ENCODE peak calls at places on chromosomes 1 and 21, in six cellular contexts. One of them, this sample, is unnamed.

GRCh38 chr1:88984553-88984945 is 7.9 kb downstream of the KYAT3 start:
- DNase-seq in GM12878: no peak
- DNase-seq in sigmoid colon: no peak
- DNase-seq in HCT116: no peak
- DNase-seq in upper lobe of left lung: no peak
- DNase-seq in GM23338: no peak
- DNase-seq in this sample: no peak

GRCh38 chr1:184176058-184176457 is 124.5 kb downstream of the TSEN15 start:
- DNase-seq in upper lobe of left lung: no peak
- DNase-seq in sigmoid colon: no peak
- DNase-seq in HCT116: no peak
- DNase-seq in GM23338: no peak
- DNase-seq in GM12878: no peak
- DNase-seq in this sample: no peak

GRCh38 chr1:15833842-15834405 is 13.6 kb upstream of the SPEN start:
- DNase-seq in HCT116: no peak
- DNase-seq in sigmoid colon: no peak
- DNase-seq in GM12878: no peak
- DNase-seq in upper lobe of left lung: no peak
- DNase-seq in GM23338: no peak
- DNase-seq in this sample: no peak

GRCh38 chr21:35528109-35529042 is 479.3 kb upstream of the RUNX1 start:
- DNase-seq in GM12878: no peak
- DNase-seq in upper lobe of left lung: peak; percentile 80
- DNase-seq in GM23338: no peak
- DNase-seq in HCT116: no peak
- DNase-seq in sigmoid colon: no peak
- DNase-seq in this sample: no peak

GRCh38 chr1:86581250-86581649 is 34.4 kb downstream of the CLCA4 start:
- DNase-seq in sigmoid colon: no peak
- DNase-seq in GM12878: no peak
- DNase-seq in upper lobe of left lung: no peak
- DNase-seq in GM23338: no peak
- DNase-seq in HCT116: no peak
- DNase-seq in this sample: no peak

GRCh38 chr1:56584910-56585528 is 5.7 kb upstream of the PLPP3 start:
- DNase-seq in sigmoid colon: no peak
- DNase-seq in GM23338: peak; percentile 80
- DNase-seq in upper lobe of left lung: no peak
- DNase-seq in HCT116: peak; percentile 39
- DNase-seq in GM12878: no peak
- DNase-seq in this sample: no peak

GRCh38 chr1:210302501-210302900 is 26.2 kb upstream of the HHAT start:
- DNase-seq in HCT116: no peak
- DNase-seq in GM12878: no peak
- DNase-seq in GM23338: no peak
- DNase-seq in upper lobe of left lung: no peak
- DNase-seq in sigmoid colon: no peak
- DNase-seq in this sample: no peak

GRCh38 chr21:34552324-34553198 is 40.6 kb upstream of the KCNE1 start:
- DNase-seq in GM23338: no peak
- DNase-seq in upper lobe of left lung: no peak
- DNase-seq in GM12878: no peak
- DNase-seq in HCT116: no peak
- DNase-seq in sigmoid colon: no peak
- DNase-seq in this sample: no peak

GRCh38 chr1:36962991-36963390 is 71.3 kb downstream of the GRIK3 start:
- DNase-seq in HCT116: no peak
- DNase-seq in upper lobe of left lung: no peak
- DNase-seq in GM12878: no peak
- DNase-seq in GM23338: no peak
- DNase-seq in sigmoid colon: no peak
- DNase-seq in this sample: no peak

GRCh38 chr1:55848906-55849305 is 633.7 kb upstream of the USP24 start:
- DNase-seq in sigmoid colon: no peak
- DNase-seq in GM23338: peak; percentile 68
- DNase-seq in upper lobe of left lung: no peak
- DNase-seq in GM12878: no peak
- DNase-seq in HCT116: no peak
- DNase-seq in this sample: no peak

GRCh38 chr1:34479731-34480130 is 275.1 kb upstream of the GJB5 start:
- DNase-seq in upper lobe of left lung: no peak
- DNase-seq in sigmoid colon: no peak
- DNase-seq in GM12878: no peak
- DNase-seq in HCT116: no peak
- DNase-seq in GM23338: peak; percentile 64
- DNase-seq in this sample: no peak

GRCh38 chr1:29673669-29674624 is 437.6 kb downstream of the PTPRU start:
- DNase-seq in GM12878: no peak
- DNase-seq in HCT116: no peak
- DNase-seq in GM23338: no peak
- DNase-seq in sigmoid colon: no peak
- DNase-seq in upper lobe of left lung: no peak
- DNase-seq in this sample: no peak

GRCh38 chr1:212500351-212500750 is 67.6 kb downstream of the NENF start:
- DNase-seq in GM12878: no peak
- DNase-seq in HCT116: no peak
- DNase-seq in sigmoid colon: no peak
- DNase-seq in GM23338: no peak
- DNase-seq in upper lobe of left lung: no peak
- DNase-seq in this sample: no peak

GRCh38 chr1:201721131-201722049 is 107.6 kb upstream of the IPO9 start:
- DNase-seq in GM23338: no peak
- DNase-seq in GM12878: no peak
- DNase-seq in upper lobe of left lung: no peak
- DNase-seq in HCT116: no peak
- DNase-seq in sigmoid colon: peak; percentile 82
- DNase-seq in this sample: no peak

GRCh38 chr1:241479294-241479693 is 40.3 kb downstream of the FH start:
- DNase-seq in HCT116: no peak
- DNase-seq in upper lobe of left lung: no peak
- DNase-seq in GM23338: no peak
- DNase-seq in GM12878: no peak
- DNase-seq in sigmoid colon: no peak
- DNase-seq in this sample: no peak

GRCh38 chr1:241485145-241485544 is 34.4 kb downstream of the FH start:
- DNase-seq in upper lobe of left lung: no peak
- DNase-seq in HCT116: no peak
- DNase-seq in GM23338: no peak
- DNase-seq in sigmoid colon: no peak
- DNase-seq in GM12878: peak; percentile 15
- DNase-seq in this sample: no peak

GRCh38 chr1:241485554-241485992 is 34.0 kb downstream of the FH start:
- DNase-seq in GM23338: peak; percentile 59
- DNase-seq in HCT116: peak; percentile 12
- DNase-seq in upper lobe of left lung: no peak
- DNase-seq in sigmoid colon: no peak
- DNase-seq in GM12878: peak; percentile 23
- DNase-seq in this sample: no peak

GRCh38 chr1:241488739-241489138 is 30.8 kb downstream of the FH start:
- DNase-seq in upper lobe of left lung: no peak
- DNase-seq in HCT116: no peak
- DNase-seq in GM23338: no peak
- DNase-seq in sigmoid colon: no peak
- DNase-seq in GM12878: no peak
- DNase-seq in this sample: no peak

GRCh38 chr1:241482761-241483250 is 36.7 kb downstream of the FH start:
- DNase-seq in GM12878: no peak
- DNase-seq in GM23338: no peak
- DNase-seq in upper lobe of left lung: no peak
- DNase-seq in sigmoid colon: no peak
- DNase-seq in HCT116: peak; percentile 56
- DNase-seq in this sample: no peak
- TF ChIP-seq POLR2AphosphoS5 in GM12878: no peak
- TF ChIP-seq POLR2AphosphoS5 in GM23338: no peak
- TF ChIP-seq POLR2AphosphoS5 in upper lobe of left lung: no peak
- TF ChIP-seq POLR2AphosphoS5 in sigmoid colon: no peak
- TF ChIP-seq POLR2AphosphoS5 in HCT116: no peak
- TF ChIP-seq POLR2AphosphoS5 in this sample: no peak

GRCh38 chr1:115753830-115754229 is 14.7 kb downstream of the CASQ2 start:
- DNase-seq in GM12878: no peak
- DNase-seq in HCT116: no peak
- DNase-seq in sigmoid colon: no peak
- DNase-seq in upper lobe of left lung: no peak
- DNase-seq in GM23338: no peak
- DNase-seq in this sample: no peak
- H3K4me1 ChIP-seq in GM12878: no peaks in the 10 kb centered on the region
- H3K4me1 ChIP-seq in HCT116: peaks cover under 1% of the 10 kb centered on the region
- H3K4me1 ChIP-seq in sigmoid colon: peaks cover 59% of the 10 kb centered on the region
- H3K4me1 ChIP-seq in upper lobe of left lung: no peaks in the 10 kb centered on the region
- H3K4me1 ChIP-seq in GM23338: no peaks in the 10 kb centered on the region
- H3K4me1 ChIP-seq in this sample: no peaks in the 10 kb centered on the region

DNA sequence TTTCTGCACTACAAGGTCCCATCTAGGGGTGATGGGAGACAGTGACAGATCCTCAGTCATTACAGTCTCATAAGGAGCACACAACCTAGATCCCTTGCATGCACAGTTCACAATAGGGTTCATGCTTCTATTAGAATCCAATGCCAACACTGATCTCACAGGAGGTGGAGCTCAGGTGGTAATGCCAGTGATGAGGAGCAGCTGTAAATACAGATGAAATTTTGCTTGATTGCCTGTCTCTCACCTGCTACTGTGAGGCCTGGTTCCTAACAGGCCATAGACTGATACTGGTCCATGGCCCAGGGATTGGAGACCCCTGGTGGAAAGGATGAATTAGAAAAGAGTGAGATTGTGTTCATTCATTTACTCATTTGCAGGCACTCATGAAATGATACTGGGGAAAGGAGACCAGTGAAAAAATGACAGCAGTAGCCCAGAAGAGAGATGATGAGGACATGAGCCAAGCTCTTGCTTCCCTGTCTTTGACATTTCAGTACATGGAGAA is 251.6 kb upstream of the DUSP10 start:
- DNase-seq in GM12878: no peak
- DNase-seq in upper lobe of left lung: no peak
- DNase-seq in HCT116: no peak
- DNase-seq in sigmoid colon: no peak
- DNase-seq in GM23338: peak; percentile 13
- DNase-seq in this sample: no peak
- H3K27ac ChIP-seq in GM12878: peak overlapping the region; percentile 6
- H3K27ac ChIP-seq in upper lobe of left lung: no peak overlapping the region
- H3K27ac ChIP-seq in HCT116: no peak overlapping the region
- H3K27ac ChIP-seq in sigmoid colon: no peak overlapping the region
- H3K27ac ChIP-seq in GM23338: no peak overlapping the region
- H3K27ac ChIP-seq in this sample: no peak overlapping the region

DNA sequence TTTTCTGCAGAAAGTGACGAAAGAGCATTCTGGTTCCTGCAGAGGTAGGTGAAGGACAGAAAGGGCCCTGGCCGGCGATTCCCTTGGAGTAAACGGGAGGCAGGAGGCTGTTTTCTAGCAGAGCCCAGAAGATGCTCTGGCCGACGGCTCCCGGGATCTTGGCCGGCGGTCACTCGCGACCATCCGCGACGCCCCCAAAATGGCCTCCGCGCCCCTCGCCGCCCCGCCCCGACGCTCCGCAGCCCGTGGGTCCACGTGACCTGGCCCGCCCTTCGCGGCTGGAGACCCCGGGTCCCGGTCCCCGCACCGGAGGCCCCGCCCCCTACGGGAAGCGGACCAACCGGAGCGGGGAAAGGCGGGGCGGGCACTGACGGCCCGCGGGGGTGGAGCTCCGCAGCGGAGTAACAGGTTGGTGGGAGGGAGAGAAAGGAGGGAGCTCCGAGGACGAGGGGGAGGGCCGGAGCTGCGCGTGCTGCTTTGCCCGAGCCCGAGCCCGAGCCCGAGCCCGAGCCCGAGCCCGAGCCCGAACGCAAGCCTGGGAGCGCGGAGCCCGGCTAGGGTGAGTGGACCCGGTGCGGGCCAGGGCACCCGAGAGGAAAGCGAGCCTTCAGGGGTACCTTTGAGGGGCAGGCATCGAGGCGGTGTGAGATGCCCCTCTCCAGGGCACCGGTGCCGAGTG is at the start of gene CGN:
- DNase-seq in GM23338: peak; percentile 98
- DNase-seq in HCT116: no peak
- DNase-seq in GM12878: no peak
- DNase-seq in upper lobe of left lung: peak; percentile 96
- DNase-seq in sigmoid colon: peak; percentile 92
- DNase-seq in this sample: peak; percentile 90
- TF ChIP-seq POLR2AphosphoS5 in GM23338: peak; percentile 80
- TF ChIP-seq POLR2AphosphoS5 in HCT116: peak; percentile 39
- TF ChIP-seq POLR2AphosphoS5 in GM12878: no peak
- TF ChIP-seq POLR2AphosphoS5 in upper lobe of left lung: peak; percentile 55
- TF ChIP-seq POLR2AphosphoS5 in sigmoid colon: no peak
- TF ChIP-seq POLR2AphosphoS5 in this sample: peak; percentile 26

GRCh38 chr1:222105393-222105737 is 363.5 kb upstream of the DUSP10 start:
- DNase-seq in upper lobe of left lung: no peak
- DNase-seq in HCT116: peak; percentile 62
- DNase-seq in GM23338: no peak
- DNase-seq in sigmoid colon: no peak
- DNase-seq in GM12878: no peak
- DNase-seq in this sample: peak; percentile 53
- H3K4me1 ChIP-seq in upper lobe of left lung: no peaks in the 10 kb centered on the region
- H3K4me1 ChIP-seq in HCT116: peaks cover 17% of the 10 kb centered on the region
- H3K4me1 ChIP-seq in GM23338: peaks cover 28% of the 10 kb centered on the region
- H3K4me1 ChIP-seq in sigmoid colon: no peaks in the 10 kb centered on the region
- H3K4me1 ChIP-seq in GM12878: no peaks in the 10 kb centered on the region
- H3K4me1 ChIP-seq in this sample: no peaks in the 10 kb centered on the region

GRCh38 chr1:22547186-22547817 is 16.0 kb upstream of the EPHA8 start:
- DNase-seq in GM12878: no peak
- DNase-seq in upper lobe of left lung: no peak
- DNase-seq in HCT116: no peak
- DNase-seq in sigmoid colon: no peak
- DNase-seq in GM23338: no peak
- DNase-seq in this sample: no peak
- H3K27ac ChIP-seq in GM12878: no peak overlapping the region
- H3K27ac ChIP-seq in upper lobe of left lung: no peak overlapping the region
- H3K27ac ChIP-seq in HCT116: no peak overlapping the region
- H3K27ac ChIP-seq in sigmoid colon: no peak overlapping the region
- H3K27ac ChIP-seq in GM23338: no peak overlapping the region
- H3K27ac ChIP-seq in this sample: no peak overlapping the region